ENCODE peak calls at places on chromosomes 4 and X, in six cellular contexts. U is mucosa of descending colon, C is psoas muscle, H is A549, S is left ventricle myocardium inferior, N is keratinocyte. V is an unnamed sample. For H3K4me1, the result is how much of the 10 kb centered on the place peaks cover.

GRCh38 chrX:23634181-23634580 is 33.1 kb upstream of the PRDX4 start:
- DNase-seq in U (no peak), C (no peak), H (peak), S (no peak), N (no peak), V (no peak)

GRCh38 chr4:183300070-183300469 is 20.0 kb downstream of the CLDN22 start:
- DNase-seq in U (no peak), C (no peak), H (no peak), S (no peak), N (no peak), V (no peak)

GRCh38 chr4:189081831-189082230 is 858.8 kb upstream of the FRG1 start:
- DNase-seq in U (no peak), C (no peak), H (no peak), S (no peak), N (no peak), V (no peak)

GRCh38 chr4:88846232-88846790 is 148.7 kb upstream of the NAP1L5 start:
- DNase-seq in U (no peak), C (no peak), H (no peak), S (no peak), N (no peak), V (no peak)

GRCh38 chr4:65658117-65658516 is 12.2 kb downstream of the EPHA5 start:
- DNase-seq in U (no peak), C (no peak), H (no peak), S (no peak), N (no peak), V (no peak)

GRCh38 chrX:72347366-72347765 is 41.7 kb upstream of the CITED1 start:
- DNase-seq in U (no peak), C (peak), H (no peak), S (peak), N (no peak), V (no peak)

GRCh38 chr4:86247328-86247727 is 112.5 kb downstream of the MAPK10 start:
- DNase-seq in U (no peak), C (no peak), H (no peak), S (no peak), N (no peak), V (no peak)

GRCh38 chr4:8703857-8704495 is 111.4 kb downstream of the CPZ start:
- DNase-seq in U (no peak), C (peak), H (no peak), S (no peak), N (no peak), V (peak)

GRCh38 chr4:12393631-12394262 is 965.1 kb upstream of the HS3ST1 start:
- DNase-seq in U (no peak), C (no peak), H (no peak), S (no peak), N (no peak), V (no peak)

GRCh38 chr4:110224142-110224541 is 25.7 kb upstream of the ELOVL6 start:
- DNase-seq in U (no peak), C (no peak), H (no peak), S (no peak), N (no peak), V (no peak)

GRCh38 chr4:17771284-17771908 is 10.0 kb downstream of the FAM184B start:
- DNase-seq in U (no peak), C (peak), H (no peak), S (no peak), N (peak), V (no peak)

GRCh38 chr4:111040904-111041303 is 418.0 kb upstream of the PITX2 start:
- DNase-seq in U (no peak), C (no peak), H (no peak), S (no peak), N (no peak), V (no peak)

GRCh38 chrX:73563740-73564073 is 710 bp downstream of the CHIC1 start:
- DNase-seq in U (no peak), C (no peak), H (peak), S (no peak), N (no peak), V (no peak)

GRCh38 chrX:94576367-94577004 is 902.5 kb downstream of the FAM133A start:
- DNase-seq in U (no peak), C (no peak), H (no peak), S (no peak), N (no peak), V (no peak)

GRCh38 chr4:106201373-106201772 is 114.6 kb downstream of the TBCK start:
- DNase-seq in U (no peak), C (no peak), H (no peak), S (no peak), N (no peak), V (no peak)

GRCh38 chr4:53571936-53572580 is 19.2 kb downstream of the LNX1 start:
- DNase-seq in U (no peak), C (no peak), H (no peak), S (no peak), N (no peak), V (no peak)

GRCh38 chr4:150573534-150573933 is 8.4 kb upstream of the MAB21L2 start:
- DNase-seq in U (no peak), C (no peak), H (no peak), S (no peak), N (no peak), V (no peak)

GRCh38 chr4:125315571-125316390 is 1.0 kb downstream of the FAT4 start:
- DNase-seq in U (peak), C (peak), H (peak), S (peak), N (no peak), V (peak)

GRCh38 chr4:72969957-72970356 is 99.6 kb downstream of the COX18 start:
- DNase-seq in U (no peak), C (no peak), H (no peak), S (no peak), N (no peak), V (no peak)

GRCh38 chr4:7193040-7193958 is 961 bp downstream of the SORCS2 start:
- DNase-seq in U (no peak), C (peak), H (no peak), S (no peak), N (no peak), V (peak)

GRCh38 chr4:87497141-87497540 is 32.0 kb downstream of the SPARCL1 start:
- DNase-seq in U (no peak), C (no peak), H (no peak), S (no peak), N (no peak), V (no peak)

GRCh38 chr4:182741054-182741453 is 176.1 kb downstream of the DCTD start:
- DNase-seq in U (no peak), C (no peak), H (no peak), S (no peak), N (no peak), V (no peak)

GRCh38 chrX:153312842-153313241 is 8.7 kb downstream of the PNMA6F start:
- DNase-seq in U (no peak), C (no peak), H (no peak), S (no peak), N (no peak), V (no peak)

GRCh38 chr4:183318656-183319055 is 1.4 kb downstream of the CLDN22 start:
- DNase-seq in U (no peak), C (no peak), H (no peak), S (no peak), N (no peak), V (no peak)

GRCh38 chrX:96538104-96538725 is 146.4 kb upstream of the DIAPH2 start:
- DNase-seq in U (peak), C (no peak), H (no peak), S (no peak), N (no peak), V (no peak)

GRCh38 chr4:71691416-71692073 is 92.3 kb downstream of the GC start:
- DNase-seq in U (no peak), C (no peak), H (no peak), S (no peak), N (no peak), V (no peak)

GRCh38 chr4:6749340-6750171 is 33.0 kb upstream of the KIAA0232 start:
- DNase-seq in U (peak), C (peak), H (peak), S (peak), N (no peak), V (peak)

GRCh38 chrX:151019837-151020236 is 36.7 kb downstream of the HMGB3 start:
- DNase-seq in U (no peak), C (no peak), H (no peak), S (no peak), N (peak), V (no peak)

DNA sequence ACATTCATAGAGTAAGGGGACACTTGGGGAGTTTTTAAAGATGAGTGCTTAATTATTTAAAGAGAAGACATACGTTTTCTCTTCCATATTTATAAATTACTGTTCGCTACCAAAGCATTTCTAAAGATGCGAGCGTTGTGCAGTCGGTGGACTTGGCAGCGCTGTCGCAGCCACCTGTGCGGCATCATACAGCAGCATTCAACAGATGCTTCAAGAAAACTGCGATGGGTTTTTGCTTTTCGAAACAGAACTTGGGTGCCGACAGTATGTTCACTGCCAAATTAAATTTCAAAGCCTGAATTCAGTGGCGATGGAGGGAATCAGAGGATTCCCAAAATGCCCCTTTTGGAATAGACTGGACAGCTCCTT is 1.6 kb upstream of the HTR2C start:
- DNase-seq in U (no peak), C (no peak), H (no peak), S (no peak), N (no peak), V (no peak)
- TF ChIP-seq CTCF in U (no peak), C (no peak), H (no peak), S (no peak), N (no peak), V (no peak)

DNA sequence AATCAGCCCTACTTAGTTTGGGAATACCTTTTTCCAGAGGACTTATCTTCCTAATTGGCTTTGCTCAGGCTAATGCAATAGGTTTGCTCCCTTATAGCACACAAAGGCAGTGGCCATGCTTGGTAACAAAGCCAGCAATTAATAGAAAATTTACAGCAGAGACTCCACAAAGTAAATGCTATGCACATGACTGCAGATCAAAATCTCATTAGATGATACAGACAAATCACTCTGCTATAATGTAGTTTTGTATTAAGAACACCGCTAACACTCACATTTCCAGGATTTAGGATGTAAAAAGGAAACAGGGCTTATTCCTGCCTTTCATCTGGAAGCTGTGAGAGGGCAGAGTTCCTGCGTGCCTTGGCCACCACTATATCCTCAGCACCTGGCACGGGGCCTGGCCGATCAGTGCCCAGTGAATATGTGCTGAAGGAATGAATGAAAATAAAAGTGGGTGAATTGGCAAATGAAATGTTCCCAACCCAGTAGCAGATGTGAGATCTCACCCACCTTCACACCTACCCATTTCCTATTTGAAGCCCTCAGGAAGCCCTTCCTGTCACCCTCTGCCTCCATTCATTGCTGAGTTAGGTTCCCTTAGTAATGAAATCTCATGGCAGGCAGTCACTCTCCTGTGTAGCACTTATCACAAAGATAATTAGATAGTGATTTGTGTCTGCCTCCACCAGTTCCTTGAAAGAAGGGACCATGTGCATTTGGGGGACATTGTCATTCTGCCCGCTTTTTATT is 5.1 kb downstream of the SEPTIN6 start:
- DNase-seq in U (no peak), C (no peak), H (no peak), S (no peak), N (no peak), V (no peak)
- H3K4me1 ChIP-seq in U (under half), C (under half), H (under half), S (under half), N (under half), V (under half)

DNA sequence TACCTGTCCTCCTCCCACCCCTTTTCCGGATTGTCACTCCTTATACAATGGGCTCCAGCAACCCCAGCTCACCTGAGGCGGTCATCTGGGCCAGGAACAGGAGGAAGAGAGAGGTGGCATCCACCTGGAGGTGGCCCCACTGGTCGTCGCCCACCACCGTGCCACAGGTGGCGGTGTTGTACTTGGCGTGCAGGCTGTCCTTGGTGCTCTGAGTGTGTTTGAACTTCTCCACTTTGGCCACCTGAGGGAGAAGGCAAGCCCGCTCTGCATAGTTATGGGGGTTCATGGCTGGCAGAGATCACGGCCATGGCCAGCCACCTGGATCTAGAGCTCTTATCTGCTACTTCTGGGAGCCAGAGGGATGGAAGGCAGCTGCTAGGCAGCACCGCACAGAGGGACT is 32.9 kb downstream of the PHKA2 start:
- DNase-seq in U (no peak), C (no peak), H (no peak), S (no peak), N (no peak), V (no peak)
- TF ChIP-seq CTCF in U (no peak), C (no peak), H (no peak), S (no peak), N (peak), V (no peak)

GRCh38 chr4:68950033-68950432 is 1.6 kb downstream of the UGT2A3 start:
- DNase-seq in U (no peak), C (no peak), H (no peak), S (no peak), N (no peak), V (no peak)

GRCh38 chr4:68948985-68949384 is 2.6 kb downstream of the UGT2A3 start:
- DNase-seq in U (no peak), C (no peak), H (no peak), S (no peak), N (no peak), V (no peak)

GRCh38 chr4:68951806-68952585 is 392 bp upstream of the UGT2A3 start:
- DNase-seq in U (no peak), C (no peak), H (no peak), S (no peak), N (no peak), V (no peak)

GRCh38 chr4:68953056-68953455 is 1.5 kb upstream of the UGT2A3 start:
- DNase-seq in U (no peak), C (no peak), H (no peak), S (no peak), N (no peak), V (no peak)

DNA sequence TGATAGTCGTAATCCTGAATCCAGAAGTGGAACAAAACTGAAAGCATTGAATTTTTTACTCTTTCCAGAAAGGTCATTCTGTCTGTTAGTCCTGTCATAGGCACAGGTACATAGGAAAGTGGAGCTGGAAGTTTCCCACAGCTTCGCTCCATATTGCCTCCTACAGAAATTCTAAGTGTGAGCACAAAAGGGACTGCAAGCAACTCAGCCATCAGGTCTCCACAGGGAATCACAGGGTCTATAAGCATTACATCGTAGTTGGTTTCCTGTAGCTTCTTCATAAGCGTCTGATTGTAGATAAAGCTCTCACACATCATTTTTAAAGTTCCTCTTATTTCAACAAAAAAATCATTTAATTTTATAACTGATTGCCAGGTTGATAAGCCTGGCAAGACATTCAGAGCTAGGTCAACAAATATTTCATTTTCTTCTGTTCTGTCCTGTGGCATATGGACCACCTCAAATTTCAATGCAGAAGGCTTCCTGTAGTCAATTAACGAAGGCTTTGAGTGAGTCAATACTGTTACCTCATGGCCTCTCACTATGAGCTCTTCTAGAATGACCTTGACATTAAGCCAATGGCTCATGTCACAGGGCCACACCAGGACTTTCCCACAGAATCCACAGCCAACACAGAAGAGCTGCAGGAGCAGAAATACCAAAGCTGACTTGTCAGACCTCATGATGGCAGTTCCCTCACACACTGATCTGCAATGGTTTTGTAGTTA is at the start of gene UGT2A3:
- DNase-seq in U (peak), C (no peak), H (no peak), S (no peak), N (no peak), V (no peak)
- H3K4me1 ChIP-seq in U (under half), C (under half), H (under half), S (under half), N (under half), V (under half)

GRCh38 chr4:117134386-117134785 is 49.0 kb upstream of the TRAM1L1 start:
- DNase-seq in U (no peak), C (no peak), H (peak), S (no peak), N (peak), V (no peak)
- TF ChIP-seq CTCF in U (no peak), C (no peak), H (peak), S (peak), N (peak), V (peak)

GRCh38 chr4:76584235-76585152 is 149.5 kb downstream of the SHROOM3 start:
- DNase-seq in U (no peak), C (no peak), H (no peak), S (no peak), N (no peak), V (no peak)

GRCh38 chr4:76585897-76586360 is 150.9 kb downstream of the SHROOM3 start:
- DNase-seq in U (peak), C (no peak), H (peak), S (peak), N (no peak), V (peak)

GRCh38 chr4:76588268-76588667 is 153.2 kb downstream of the SHROOM3 start:
- DNase-seq in U (no peak), C (no peak), H (no peak), S (no peak), N (no peak), V (no peak)

GRCh38 chr4:76582817-76583087 is 147.7 kb downstream of the SHROOM3 start:
- DNase-seq in U (no peak), C (no peak), H (no peak), S (no peak), N (no peak), V (no peak)

DNA sequence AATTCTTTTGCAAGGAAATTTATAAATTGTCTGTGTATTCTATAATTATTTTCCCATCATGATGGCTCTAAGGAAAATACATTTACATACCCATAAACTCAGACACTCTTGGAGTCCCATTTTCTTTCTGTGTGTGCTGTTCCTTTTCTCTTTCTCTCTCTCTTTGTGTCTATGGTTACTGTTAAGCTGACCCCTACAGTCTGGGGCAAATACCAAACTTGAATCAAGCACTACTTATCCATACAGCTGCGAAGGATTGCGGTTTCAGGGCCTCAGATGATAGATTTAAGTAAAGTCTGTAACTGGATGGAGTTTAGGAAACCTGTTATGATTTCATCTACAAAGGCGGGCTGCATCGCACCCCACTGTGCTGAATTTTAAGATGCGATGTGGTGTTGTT is 150.2 kb downstream of the SHROOM3 start:
- DNase-seq in U (no peak), C (no peak), H (no peak), S (no peak), N (no peak), V (no peak)
- H3K4me1 ChIP-seq in U (under half), C (under half), H (under half), S (under half), N (under half), V (under half)

DNA sequence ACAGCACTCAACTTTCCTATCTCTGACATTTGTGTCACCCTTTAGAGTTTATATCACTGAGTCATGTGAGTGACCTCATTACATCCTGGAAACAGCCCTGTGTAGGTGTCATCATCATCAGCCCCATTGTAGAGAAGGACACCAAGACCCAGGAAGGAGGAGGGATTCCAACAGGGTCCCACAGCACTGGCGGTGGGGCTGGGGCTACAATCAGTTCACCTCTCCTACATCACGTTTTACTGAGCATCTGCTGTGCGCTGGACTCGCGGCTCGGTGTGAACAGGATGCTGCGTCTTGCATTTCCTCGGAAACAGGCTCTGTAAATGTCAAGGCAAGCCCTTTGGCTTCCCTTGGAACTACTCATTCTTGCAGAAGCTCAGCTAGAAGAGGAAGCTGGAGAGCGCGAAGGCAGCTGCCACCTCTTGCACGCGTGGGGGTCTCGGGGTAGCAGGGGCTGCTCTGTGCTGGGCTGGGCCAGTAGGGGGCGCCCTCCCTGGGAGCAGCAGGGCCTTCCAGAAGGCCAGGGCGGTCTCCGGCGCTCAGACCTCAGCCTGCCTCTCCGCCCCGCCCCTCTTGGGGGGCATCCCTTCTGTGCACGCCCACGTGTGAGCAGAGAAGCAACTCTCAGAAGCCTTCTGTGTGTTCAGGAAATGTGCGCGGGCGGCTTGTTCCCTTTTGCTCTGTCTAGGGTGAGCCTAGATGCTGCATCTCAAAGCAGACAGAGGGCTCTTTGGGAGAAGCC is 29.0 kb downstream of the REELD1 start:
- DNase-seq in U (peak), C (peak), H (no peak), S (peak), N (no peak), V (peak)
- TF ChIP-seq CTCF in U (no peak), C (peak), H (peak), S (peak), N (peak), V (peak)